ENCODE peak calls at places on chromosome 21, in six cellular contexts. L is upper lobe of right lung, U is right atrium auricular region, A is neural progenitor cell, V is lung, F is AG04450. Y is an unnamed sample.

GRCh38 chr21:24336491-24336890 is 1270.8 kb downstream of the MRPL39 start:
- DNase-seq in A (no peak), L (no peak), U (no peak), F (no peak), V (no peak), Y (no peak)

GRCh38 chr21:24583473-24583872 is 1023.8 kb downstream of the MRPL39 start:
- DNase-seq in F (no peak), U (no peak), V (no peak), L (no peak), A (no peak), Y (no peak)

GRCh38 chr21:25509862-25510261 is 97.4 kb downstream of the MRPL39 start:
- DNase-seq in L (no peak), V (no peak), A (no peak), U (no peak), F (no peak), Y (no peak)

GRCh38 chr21:19853061-19853460 is 1145.1 kb upstream of the NCAM2 start:
- DNase-seq in A (no peak), F (no peak), U (no peak), L (peak; percentile 38), V (no peak), Y (no peak)

GRCh38 chr21:46431884-46432488 is 26.7 kb upstream of the DIP2A start:
- DNase-seq in L (peak; percentile 75), F (no peak), A (no peak), U (no peak), V (no peak), Y (no peak)

GRCh38 chr21:14076143-14076806 is 134.5 kb downstream of the LIPI start:
- DNase-seq in A (no peak), F (no peak), L (no peak), V (no peak), U (peak; percentile 46), Y (no peak)

GRCh38 chr21:25582888-25583287 is 24.4 kb downstream of the MRPL39 start:
- DNase-seq in U (no peak), A (no peak), F (no peak), L (no peak), V (no peak), Y (no peak)

GRCh38 chr21:29261555-29262540 is 36.9 kb upstream of the BACH1 start:
- DNase-seq in L (no peak), V (no peak), F (no peak), U (no peak), A (no peak), Y (no peak)

GRCh38 chr21:14284439-14284838 is 68.5 kb downstream of the RBM11 start:
- DNase-seq in U (no peak), F (no peak), A (no peak), L (no peak), V (no peak), Y (no peak)

GRCh38 chr21:31117046-31117916 is 79.0 kb upstream of the KRTAP19-8 start:
- DNase-seq in V (no peak), L (no peak), F (peak; percentile 24), U (no peak), A (no peak), Y (peak; percentile 69)

GRCh38 chr21:31041295-31042079 is 3.2 kb upstream of the KRTAP19-8 start:
- DNase-seq in U (no peak), A (no peak), F (no peak), V (no peak), L (no peak), Y (no peak)

GRCh38 chr21:15999741-16000140 is 270.0 kb downstream of the USP25 start:
- DNase-seq in F (no peak), V (no peak), U (no peak), L (no peak), A (no peak), Y (no peak)

GRCh38 chr21:29477941-29478340 is 179.2 kb downstream of the BACH1 start:
- DNase-seq in F (no peak), L (no peak), A (no peak), V (no peak), U (no peak), Y (peak; percentile 43)

GRCh38 chr21:15065381-15066230 is 806 bp upstream of the NRIP1 start:
- DNase-seq in V (peak; percentile 80), F (peak; percentile 59), U (peak; percentile 91), L (peak; percentile 90), A (peak; percentile 88), Y (peak; percentile 86)

GRCh38 chr21:15289896-15290841 is 225.4 kb upstream of the NRIP1 start:
- DNase-seq in F (no peak), A (peak; percentile 87), V (peak; percentile 44), U (no peak), L (peak; percentile 70), Y (no peak)

GRCh38 chr21:46180778-46181391 is 3.4 kb downstream of the SPATC1L start:
- DNase-seq in L (no peak), A (no peak), V (no peak), F (no peak), U (peak; percentile 53), Y (no peak)

GRCh38 chr21:29299046-29299905 is 554 bp downstream of the BACH1 start:
- DNase-seq in L (peak; percentile 86), U (peak; percentile 78), V (peak; percentile 47), A (peak; percentile 78), F (no peak), Y (peak; percentile 61)

GRCh38 chr21:14092834-14093560 is 117.8 kb downstream of the LIPI start:
- DNase-seq in U (peak; percentile 32), F (no peak), L (no peak), A (no peak), V (no peak), Y (no peak)

GRCh38 chr21:42533306-42533962 is 19.8 kb downstream of the SLC37A1 start:
- DNase-seq in L (no peak), U (no peak), A (no peak), V (no peak), F (no peak), Y (no peak)
- H3K4me3 ChIP-seq in L (no peak overlapping the region), U (no peak overlapping the region), A (no peak overlapping the region), V (no peak overlapping the region), F (no peak overlapping the region), Y (no peak overlapping the region)

DNA sequence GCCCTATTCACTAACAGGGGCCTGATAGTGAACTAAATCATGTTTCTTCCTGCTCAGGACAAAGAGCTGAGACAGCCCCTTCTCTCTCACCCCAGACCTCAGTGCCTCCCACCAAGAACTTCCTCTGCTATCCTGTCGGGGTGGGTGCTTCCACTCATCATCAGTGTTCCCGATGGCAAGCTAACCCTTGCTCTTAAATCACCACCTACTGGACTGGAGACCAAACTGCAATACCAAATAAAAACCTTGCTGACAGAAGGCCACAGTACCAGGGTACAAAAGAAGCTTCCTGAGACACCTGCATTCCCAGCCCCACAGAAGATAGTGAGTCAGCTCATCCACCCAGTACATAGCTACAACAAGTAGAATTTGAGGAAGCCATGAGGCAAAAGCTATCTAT is 799.5 kb downstream of the LTN1 start:
- DNase-seq in L (no peak), F (no peak), U (no peak), V (no peak), A (no peak), Y (no peak)
- TF ChIP-seq CTCF in L (no peak), F (peak; percentile 5), U (no peak), V (no peak), A (peak; percentile 17), Y (peak; percentile 37)

GRCh38 chr21:44886113-44887075 is 12.9 kb upstream of the PTTG1IP start:
- DNase-seq in L (no peak), F (no peak), A (no peak), V (no peak), U (no peak), Y (no peak)
- H3K27me3 ChIP-seq in L (no peaks in the 10 kb centered on the region), F (peaks cover 19% of the 10 kb centered on the region), A (no peaks in the 10 kb centered on the region), V (no peaks in the 10 kb centered on the region), U (no peaks in the 10 kb centered on the region), Y (peaks cover 16% of the 10 kb centered on the region)

GRCh38 chr21:36205962-36206361 is 49.3 kb downstream of the DOP1B start:
- DNase-seq in L (no peak), V (no peak), F (no peak), U (no peak), A (no peak), Y (no peak)

GRCh38 chr21:36204980-36205379 is 48.4 kb downstream of the DOP1B start:
- DNase-seq in V (no peak), U (no peak), L (no peak), F (no peak), A (no peak), Y (no peak)

GRCh38 chr21:36203603-36203889 is 46.9 kb downstream of the DOP1B start:
- DNase-seq in V (no peak), L (no peak), U (no peak), F (peak; percentile 64), A (no peak), Y (peak; percentile 85)

GRCh38 chr21:36200089-36200561 is 43.5 kb downstream of the DOP1B start:
- DNase-seq in U (no peak), L (no peak), F (no peak), A (no peak), V (no peak), Y (no peak)

GRCh38 chr21:36202721-36203602 is 46.3 kb downstream of the DOP1B start:
- DNase-seq in A (no peak), L (no peak), V (no peak), U (no peak), F (no peak), Y (no peak)
- H3K4me3 ChIP-seq in A (no peak overlapping the region), L (no peak overlapping the region), V (no peak overlapping the region), U (no peak overlapping the region), F (no peak overlapping the region), Y (no peak overlapping the region)

DNA sequence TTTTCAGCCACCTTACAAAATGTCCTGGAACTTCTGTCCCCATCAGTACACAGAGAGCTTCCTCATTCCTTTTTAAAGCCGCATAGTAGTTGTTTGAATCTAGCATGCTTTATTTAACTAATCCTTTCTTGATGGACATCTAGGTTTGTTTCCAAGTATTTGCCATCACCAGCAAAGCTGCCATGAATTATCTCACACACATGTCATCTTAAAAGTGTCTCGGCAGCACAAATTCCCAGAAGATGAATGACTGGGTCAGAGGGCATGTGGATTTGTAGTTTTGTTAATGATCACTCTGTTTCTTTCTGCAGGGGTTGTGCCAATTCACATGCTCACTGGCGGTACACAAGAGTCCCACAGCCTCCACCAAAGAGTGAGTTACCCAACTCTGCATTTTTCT is 68.3 kb downstream of the CLIC6 start:
- DNase-seq in V (no peak), U (no peak), A (no peak), F (no peak), L (no peak), Y (no peak)
- TF ChIP-seq CTCF in V (no peak), U (no peak), A (no peak), F (no peak), L (no peak), Y (no peak)

GRCh38 chr21:41768371-41769042 is 1.7 kb upstream of the RIPK4 start:
- DNase-seq in A (peak; percentile 67), L (peak; percentile 67), U (no peak), V (no peak), F (peak; percentile 27), Y (peak; percentile 60)
- H3K27me3 ChIP-seq in A (peaks cover 92% of the 10 kb centered on the region), L (peaks cover 74% of the 10 kb centered on the region), U (peaks cover 5% of the 10 kb centered on the region), V (no peaks in the 10 kb centered on the region), F (peaks cover 94% of the 10 kb centered on the region), Y (peaks cover 34% of the 10 kb centered on the region)

GRCh38 chr21:36207577-36208320 is 51.1 kb downstream of the DOP1B start:
- DNase-seq in V (no peak), L (no peak), U (no peak), F (no peak), A (no peak), Y (peak; percentile 51)
- H3K4me3 ChIP-seq in V (no peak overlapping the region), L (no peak overlapping the region), U (no peak overlapping the region), F (no peak overlapping the region), A (no peak overlapping the region), Y (no peak overlapping the region)

Y was measured in brain microvascular endothelial cell.